ENCODE peak calls at places on chromosomes 13 and 19, in four cellular contexts. Q, D, Z and S are unnamed samples. For H3K36me3 and H3K4me1, the result is how much of the 10 kb centered on the place peaks cover.

GRCh38 chr19:51364200-51365106 is 1.7 kb downstream of the ETFB start:
- DNase-seq in Q (peak), D (no peak), Z (peak), S (no peak)

GRCh38 chr13:31394491-31394890 is 194.7 kb downstream of the B3GLCT start:
- DNase-seq in Q (peak), D (no peak), Z (no peak), S (no peak)

GRCh38 chr13:25922373-25922772 is 129.4 kb downstream of the SHISA2 start:
- DNase-seq in Q (no peak), D (no peak), Z (no peak), S (peak)

GRCh38 chr13:23609414-23610186 is 39.4 kb downstream of the TNFRSF19 start:
- DNase-seq in Q (no peak), D (no peak), Z (no peak), S (peak)

GRCh38 chr19:50461066-50461875 is 15.0 kb upstream of the EMC10 start:
- DNase-seq in Q (peak), D (peak), Z (peak), S (peak)

GRCh38 chr13:23323946-23324709 is 109.4 kb downstream of the SACS start:
- DNase-seq in Q (no peak), D (no peak), Z (no peak), S (no peak)

GRCh38 chr13:51894239-51894638 is 32.5 kb downstream of the CCDC70 start:
- DNase-seq in Q (peak), D (no peak), Z (no peak), S (peak)

GRCh38 chr19:39592381-39592780 is 9.9 kb upstream of the LGALS13 start:
- DNase-seq in Q (no peak), D (no peak), Z (no peak), S (no peak)

GRCh38 chr13:32427852-32428580 is at the start of gene N4BP2L1:
- DNase-seq in Q (peak), D (peak), Z (peak), S (peak)

GRCh38 chr13:98285852-98286594 is 109.0 kb upstream of the RNF113B start:
- DNase-seq in Q (no peak), D (no peak), Z (no peak), S (peak)

GRCh38 chr13:43388282-43389034 is 365.1 kb downstream of the DNAJC15 start:
- DNase-seq in Q (peak), D (no peak), Z (peak), S (no peak)

GRCh38 chr13:52738719-52739467 is 727 bp downstream of the CNMD start:
- DNase-seq in Q (no peak), D (peak), Z (no peak), S (no peak)

GRCh38 chr19:13838071-13838942 is 38.6 kb upstream of the NANOS3 start:
- DNase-seq in Q (no peak), D (no peak), Z (peak), S (no peak)

GRCh38 chr13:94233401-94233800 is 246.1 kb downstream of the DCT start:
- DNase-seq in Q (peak), D (no peak), Z (peak), S (peak)

GRCh38 chr19:21823224-21823623 is 12.8 kb downstream of the ZNF43 start:
- DNase-seq in Q (no peak), D (no peak), Z (no peak), S (no peak)

GRCh38 chr13:50594276-50594970 is 249.1 kb downstream of the DLEU7 start:
- DNase-seq in Q (no peak), D (peak), Z (no peak), S (peak)

GRCh38 chr13:68749801-68750200 is 1357.8 kb upstream of the ATXN8OS start:
- DNase-seq in Q (no peak), D (no peak), Z (no peak), S (no peak)

GRCh38 chr19:46890423-46891170 is 29.8 kb downstream of the ARHGAP35 start:
- DNase-seq in Q (peak), D (no peak), Z (peak), S (no peak)

GRCh38 chr19:33670398-33670797 is 48.6 kb downstream of the CHST8 start:
- DNase-seq in Q (no peak), D (peak), Z (no peak), S (no peak)

GRCh38 chr19:7579182-7579581 is 16.5 kb upstream of the CAMSAP3 start:
- DNase-seq in Q (no peak), D (no peak), Z (no peak), S (no peak)

GRCh38 chr13:21076265-21076653 is 14.9 kb upstream of the LATS2 start:
- DNase-seq in Q (no peak), D (no peak), Z (no peak), S (no peak)

GRCh38 chr13:73602295-73602694 is 531.9 kb downstream of the KLF12 start:
- DNase-seq in Q (peak), D (no peak), Z (no peak), S (no peak)

GRCh38 chr19:5031231-5032100 is 62.6 kb downstream of the KDM4B start:
- DNase-seq in Q (peak), D (peak), Z (peak), S (peak)

GRCh38 chr19:7471696-7472620 is 16.9 kb downstream of the PEX11G start:
- DNase-seq in Q (no peak), D (no peak), Z (no peak), S (no peak)

GRCh38 chr19:50664204-50664603 is 15.0 kb downstream of the C19orf81 start:
- DNase-seq in Q (no peak), D (no peak), Z (no peak), S (no peak)

GRCh38 chr13:34358811-34359513 is 541.0 kb downstream of the RFC3 start:
- DNase-seq in Q (peak), D (no peak), Z (peak), S (no peak)

GRCh38 chr13:28636677-28637317 is 22.1 kb upstream of the POMP start:
- DNase-seq in Q (peak), D (no peak), Z (peak), S (peak)

GRCh38 chr19:7676854-7677253 is at the start of gene MCEMP1:
- DNase-seq in Q (no peak), D (peak), Z (no peak), S (no peak)

GRCh38 chr19:12954150-12954962 is 2.7 kb downstream of the GADD45GIP1 start:
- DNase-seq in Q (no peak), D (no peak), Z (no peak), S (no peak)

GRCh38 chr13:109105899-109106298 is 476.5 kb downstream of the MYO16 start:
- DNase-seq in Q (no peak), D (no peak), Z (no peak), S (no peak)

GRCh38 chr19:35107541-35107939 is 8.1 kb upstream of the FXYD3 start:
- DNase-seq in Q (peak), D (no peak), Z (peak), S (peak)

GRCh38 chr19:14048439-14049153 is 13.3 kb downstream of the PALM3 start:
- DNase-seq in Q (peak), D (peak), Z (peak), S (peak)

GRCh38 chr19:13401388-13401787 is 104.9 kb downstream of the CACNA1A start:
- DNase-seq in Q (peak), D (no peak), Z (no peak), S (peak)

GRCh38 chr19:56269348-56269747 is 3.2 kb upstream of the EDDM13 start:
- DNase-seq in Q (no peak), D (no peak), Z (no peak), S (no peak)

GRCh38 chr19:12983561-12984142 is 11.6 kb upstream of the NFIX start:
- DNase-seq in Q (peak), D (peak), Z (no peak), S (peak)

GRCh38 chr19:9054768-9055167 is 32.1 kb upstream of the OR1M1 start:
- DNase-seq in Q (no peak), D (no peak), Z (peak), S (peak)

GRCh38 chr19:7850429-7850819 is 20.4 kb downstream of the EVI5L start:
- DNase-seq in Q (no peak), D (no peak), Z (no peak), S (peak)

GRCh38 chr13:23500858-23501257 is 67.4 kb upstream of the SACS start:
- DNase-seq in Q (peak), D (no peak), Z (no peak), S (no peak)

GRCh38 chr19:40690050-40690698 is at the start of gene NUMBL:
- DNase-seq in Q (no peak), D (no peak), Z (no peak), S (no peak)
- H3K36me3 ChIP-seq in Q (under half), D (under half), Z (under half), S (under half)

GRCh38 chr13:112852808-112853207 is 116.2 kb upstream of the MCF2L start:
- DNase-seq in Q (no peak), D (no peak), Z (no peak), S (no peak)
- H3K4me1 ChIP-seq in Q (under half), D (under half), Z (under half), S (under half)

GRCh38 chr19:2554856-2555255 is 78.9 kb downstream of the GADD45B start:
- DNase-seq in Q (no peak), D (peak), Z (no peak), S (no peak)

GRCh38 chr19:2551172-2551863 is 75.4 kb downstream of the GADD45B start:
- DNase-seq in Q (no peak), D (no peak), Z (no peak), S (no peak)

GRCh38 chr19:2553510-2553909 is 77.6 kb downstream of the GADD45B start:
- DNase-seq in Q (no peak), D (no peak), Z (no peak), S (no peak)

GRCh38 chr19:2551864-2552185 is 75.9 kb downstream of the GADD45B start:
- DNase-seq in Q (no peak), D (peak), Z (no peak), S (no peak)

GRCh38 chr19:2552859-2553258 is 76.9 kb downstream of the GADD45B start:
- DNase-seq in Q (no peak), D (peak), Z (no peak), S (no peak)
- H3K4me3 ChIP-seq in Q (no peak), D (no peak), Z (peak), S (no peak)

GRCh38 chr19:11111117-11111770 is 22.0 kb downstream of the LDLR start:
- DNase-seq in Q (no peak), D (no peak), Z (no peak), S (no peak)

GRCh38 chr19:11115895-11116446 is 26.7 kb downstream of the LDLR start:
- DNase-seq in Q (no peak), D (no peak), Z (no peak), S (no peak)

GRCh38 chr19:11113140-11113708 is 24.0 kb downstream of the LDLR start:
- DNase-seq in Q (no peak), D (no peak), Z (no peak), S (no peak)

GRCh38 chr19:11115042-11115441 is 25.8 kb downstream of the LDLR start:
- DNase-seq in Q (no peak), D (no peak), Z (no peak), S (no peak)

DNA sequence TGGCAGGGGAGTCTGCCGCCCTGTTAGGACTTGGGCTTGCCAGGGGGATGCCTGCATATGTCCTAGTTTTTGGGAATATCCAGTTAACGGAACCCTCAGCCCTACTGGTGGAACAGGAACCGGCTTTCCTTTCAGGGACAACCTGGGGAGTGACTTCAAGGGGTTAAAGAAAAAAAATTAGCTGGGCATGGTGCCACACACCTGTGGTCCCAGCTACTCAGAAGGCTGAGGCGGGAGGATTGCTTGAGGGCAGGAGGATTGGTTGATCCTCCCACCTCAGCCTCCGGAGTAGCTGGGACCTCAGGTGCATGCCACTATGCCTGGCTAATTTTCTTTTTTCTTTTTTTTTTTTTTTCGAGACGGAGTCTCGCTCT is 22.5 kb downstream of the LDLR start:
- DNase-seq in Q (no peak), D (no peak), Z (peak), S (no peak)
- H3K36me3 ChIP-seq in Q (half or more), D (half or more), Z (half or more), S (half or more)

DNA sequence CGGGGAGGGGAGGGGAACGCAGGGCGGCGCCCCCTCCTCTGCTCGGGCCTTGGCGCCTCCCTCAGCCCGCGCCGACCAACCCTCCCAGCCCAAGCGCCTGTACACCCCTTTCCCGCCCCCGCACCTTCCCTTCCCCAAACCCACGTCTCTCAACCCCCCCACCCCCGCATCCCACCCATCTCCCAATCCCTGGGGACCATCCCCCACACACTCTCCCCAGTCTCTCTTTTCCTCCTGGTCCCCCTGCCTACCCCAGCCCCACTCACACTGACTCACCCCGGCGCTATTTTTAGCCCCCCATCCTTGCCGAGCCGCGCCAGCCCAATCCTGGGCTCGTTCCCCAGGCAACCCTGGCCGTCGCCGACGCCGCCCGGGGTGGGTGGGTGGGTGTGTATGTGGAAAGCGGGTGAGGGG is 11.7 kb downstream of the CIC start:
- DNase-seq in Q (no peak), D (peak), Z (no peak), S (peak)
- H3K4me1 ChIP-seq in Q (half or more), D (half or more), Z (under half), S (under half)

GRCh38 chr19:6425732-6426686 is 1.4 kb upstream of the KHSRP start:
- DNase-seq in Q (no peak), D (no peak), Z (no peak), S (no peak)
- H3K4me3 ChIP-seq in Q (peak), D (no peak), Z (no peak), S (peak)

GRCh38 chr19:2117215-2117960 is 20.7 kb downstream of the IZUMO4 start:
- DNase-seq in Q (no peak), D (no peak), Z (no peak), S (no peak)

GRCh38 chr19:2115324-2115723 is 18.6 kb downstream of the IZUMO4 start:
- DNase-seq in Q (no peak), D (no peak), Z (no peak), S (no peak)

GRCh38 chr19:2116507-2116906 is 19.8 kb downstream of the IZUMO4 start:
- DNase-seq in Q (no peak), D (no peak), Z (no peak), S (no peak)

GRCh38 chr19:2114821-2115220 is 18.1 kb downstream of the IZUMO4 start:
- DNase-seq in Q (no peak), D (no peak), Z (no peak), S (no peak)

DNA sequence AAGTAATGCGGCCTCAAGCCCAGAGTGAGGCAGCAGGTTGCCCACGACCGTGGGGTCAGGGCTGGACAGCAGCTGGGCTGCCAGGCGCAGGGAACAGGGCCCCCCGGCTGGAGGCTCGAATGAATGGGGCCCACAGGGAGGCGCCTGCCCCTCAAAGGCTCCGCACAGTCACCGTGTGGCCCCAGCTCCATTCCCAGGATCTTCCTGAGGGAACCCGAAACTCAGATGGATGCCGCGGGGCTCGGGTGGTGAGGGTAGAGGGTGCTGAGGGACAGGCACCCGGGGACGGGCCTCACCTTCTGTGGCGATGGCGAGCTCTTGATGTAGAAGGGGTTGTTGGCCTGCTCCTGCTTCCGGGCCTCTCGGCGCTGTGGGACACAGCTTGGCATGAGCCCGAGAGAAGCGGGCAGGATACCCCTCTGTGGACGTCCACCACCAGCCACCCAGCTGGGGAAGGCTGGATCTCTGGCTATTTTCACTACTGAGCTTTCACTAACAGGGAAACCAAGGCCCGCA is 19.3 kb downstream of the IZUMO4 start:
- DNase-seq in Q (no peak), D (no peak), Z (no peak), S (no peak)
- H3K36me3 ChIP-seq in Q (under half), D (half or more), Z (under half), S (half or more)

GRCh38 chr19:44869728-44870470 is 21.2 kb upstream of the TOMM40 start:
- DNase-seq in Q (no peak), D (no peak), Z (no peak), S (peak)
- H3K4me1 ChIP-seq in Q (under half), D (under half), Z (under half), S (under half)